ENCODE peak calls at places on chromosomes 12 and 14, in nine cellular contexts. I is suprapubic skin, H is HepG2, O is endothelial cell of umbilical vein, K is GM23338, C is stomach, S is transverse colon, V is sigmoid colon, T is spleen. M is an unnamed sample.

GRCh38 chr12:104626069-104626690 is 169.4 kb downstream of the CHST11 start:
- DNase-seq in I (no peak), H (no peak), O (no peak), K (no peak), C (no peak), S (no peak), V (no peak), T (no peak), M (no peak)

GRCh38 chr12:80186727-80187217 is 87.4 kb downstream of the OTOGL start:
- DNase-seq in I (no peak), H (peak), O (peak), K (peak), C (peak), S (peak), V (peak), T (no peak), M (peak)

GRCh38 chr14:53011053-53011462 is 60.2 kb upstream of the FERMT2 start:
- DNase-seq in I (peak), H (peak), O (no peak), K (peak), C (peak), S (peak), V (peak), T (no peak), M (no peak)

GRCh38 chr12:15208140-15208539 is 13.1 kb downstream of the RERG start:
- DNase-seq in I (no peak), H (no peak), O (no peak), K (peak), C (no peak), S (no peak), V (no peak), T (no peak), M (no peak)

GRCh38 chr14:35556548-35556947 is 22.6 kb downstream of the INSM2 start:
- DNase-seq in I (no peak), H (no peak), O (no peak), K (no peak), C (no peak), S (no peak), V (no peak), T (no peak), M (no peak)

GRCh38 chr14:32150392-32150791 is 51.5 kb upstream of the RNU6-7 start:
- DNase-seq in I (no peak), H (no peak), O (no peak), K (no peak), C (no peak), S (no peak), V (no peak), T (no peak), M (no peak)

GRCh38 chr12:76030378-76031080 is 1.0 kb downstream of the PHLDA1 start:
- DNase-seq in I (peak), H (no peak), O (peak), K (peak), C (peak), S (peak), V (peak), T (peak), M (peak)

GRCh38 chr14:105525861-105526780 is at the start of gene TMEM121:
- DNase-seq in I (no peak), H (no peak), O (no peak), K (peak), C (no peak), S (peak), V (no peak), T (peak), M (no peak)

GRCh38 chr14:91138511-91139359 is 24.9 kb downstream of the DGLUCY start:
- DNase-seq in I (no peak), H (peak), O (peak), K (peak), C (no peak), S (peak), V (no peak), T (peak), M (no peak)

GRCh38 chr12:119204137-119204536 is 25.4 kb downstream of the HSPB8 start:
- DNase-seq in I (no peak), H (no peak), O (no peak), K (no peak), C (no peak), S (no peak), V (no peak), T (no peak), M (no peak)

GRCh38 chr14:50260511-50260910 is 29.1 kb upstream of the SOS2 start:
- DNase-seq in I (no peak), H (peak), O (peak), K (peak), C (no peak), S (no peak), V (no peak), T (no peak), M (no peak)

GRCh38 chr12:52771088-52771487 is 6.1 kb downstream of the KRT76 start:
- DNase-seq in I (no peak), H (no peak), O (no peak), K (no peak), C (no peak), S (no peak), V (no peak), T (no peak), M (no peak)

GRCh38 chr12:8081921-8082577 is at the start of gene NECAP1:
- DNase-seq in I (peak), H (peak), O (peak), K (peak), C (peak), S (peak), V (peak), T (peak), M (peak)
- TF ChIP-seq POLR2AphosphoS5 in I (peak), H (peak), O (peak), K (peak), C (peak), S (peak), V (peak), T (peak), M (peak)

GRCh38 chr14:100070310-100070709 is 5.1 kb downstream of the EVL start:
- DNase-seq in I (no peak), H (no peak), O (no peak), K (no peak), C (no peak), S (no peak), V (no peak), T (no peak), M (no peak)

GRCh38 chr14:100066984-100067383 is 1.8 kb downstream of the EVL start:
- DNase-seq in I (no peak), H (no peak), O (no peak), K (no peak), C (no peak), S (no peak), V (no peak), T (no peak), M (no peak)

GRCh38 chr14:100067481-100067880 is 2.3 kb downstream of the EVL start:
- DNase-seq in I (no peak), H (no peak), O (no peak), K (no peak), C (no peak), S (no peak), V (no peak), T (no peak), M (no peak)

GRCh38 chr14:100069161-100069800 is 4.1 kb downstream of the EVL start:
- DNase-seq in I (no peak), H (no peak), O (no peak), K (no peak), C (no peak), S (no peak), V (no peak), T (no peak), M (no peak)

DNA sequence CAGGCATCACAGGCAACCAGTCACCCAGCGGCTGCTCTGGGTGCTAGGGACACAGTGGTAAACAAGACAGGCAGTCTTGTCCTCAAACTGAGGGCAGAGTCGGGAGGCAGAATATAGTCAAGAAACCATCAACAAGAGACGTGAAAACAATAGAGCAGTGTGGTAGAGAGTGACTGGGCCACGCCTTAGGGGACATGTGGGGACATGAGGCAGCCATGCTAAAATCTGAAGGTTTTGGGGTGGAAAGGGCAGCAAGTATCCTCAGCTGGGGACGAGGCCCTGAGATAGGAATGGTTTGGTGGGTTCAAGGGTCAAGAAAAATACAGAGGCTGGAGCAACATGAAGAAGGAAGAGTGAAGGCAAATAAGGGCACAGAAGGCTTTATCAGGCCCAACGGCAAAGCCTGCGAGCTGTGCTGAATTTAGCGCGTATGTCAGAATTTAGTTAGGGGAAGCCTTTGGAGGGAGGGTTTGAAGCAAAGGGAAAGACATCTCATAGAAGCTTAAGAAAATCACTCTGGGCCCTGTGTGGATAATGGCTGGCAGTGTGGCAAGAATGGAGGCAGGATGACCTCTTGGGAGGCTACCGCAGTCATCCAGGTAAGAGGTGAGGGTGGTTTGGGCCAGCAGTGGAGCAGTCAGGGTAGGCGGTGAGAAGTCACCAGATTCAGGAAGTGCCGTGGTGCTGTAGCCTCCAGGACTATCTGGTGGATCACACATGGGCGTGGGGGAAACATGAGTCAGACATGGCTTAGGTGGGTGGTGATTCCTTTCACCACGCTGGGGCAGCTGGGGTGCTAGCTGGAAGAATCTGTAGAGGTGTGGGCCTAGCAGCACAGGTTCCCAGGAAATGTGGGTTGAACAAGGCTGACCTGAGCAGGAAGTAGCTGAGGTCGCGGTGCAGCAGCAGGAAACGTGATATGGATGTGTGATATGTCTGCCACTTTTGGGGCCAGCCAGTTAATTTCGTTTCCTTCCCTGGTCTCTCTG is 3.0 kb downstream of the EVL start:
- DNase-seq in I (no peak), H (no peak), O (peak), K (no peak), C (peak), S (peak), V (no peak), T (peak), M (no peak)
- H3K27ac ChIP-seq in I (peak), H (no peak), O (peak), K (no peak), C (peak), S (peak), V (peak), T (peak), M (no peak)

DNA sequence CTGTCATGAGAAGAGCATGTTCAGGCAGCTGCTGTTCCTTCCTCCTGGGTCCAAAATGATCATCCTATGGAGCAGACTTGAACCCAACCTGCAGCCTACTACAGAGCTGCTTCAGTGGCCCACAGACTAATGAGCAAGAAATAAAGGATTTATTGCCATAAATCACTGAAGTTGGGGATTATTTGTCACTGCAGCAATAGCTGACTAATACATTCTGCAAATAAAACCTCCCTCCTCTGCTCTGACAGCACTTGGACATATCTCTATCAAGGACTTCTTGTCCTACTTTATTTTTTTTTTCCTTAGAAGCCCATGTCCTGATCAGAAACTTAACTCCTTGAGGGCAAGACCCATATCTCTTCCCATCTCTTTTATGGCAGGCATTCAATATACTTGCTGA is 57.4 kb downstream of the KSR2 start:
- DNase-seq in I (no peak), H (no peak), O (no peak), K (no peak), C (no peak), S (no peak), V (no peak), T (no peak), M (no peak)
- TF ChIP-seq POLR2AphosphoS5 in I (no peak), H (no peak), O (no peak), K (no peak), C (no peak), S (no peak), V (no peak), T (no peak), M (no peak)

GRCh38 chr14:69654109-69654508 is 42.7 kb downstream of the SUSD6 start:
- DNase-seq in I (no peak), H (no peak), O (no peak), K (no peak), C (no peak), S (peak), V (no peak), T (no peak), M (peak)

GRCh38 chr14:69651653-69652052 is 40.3 kb downstream of the SUSD6 start:
- DNase-seq in I (no peak), H (no peak), O (no peak), K (no peak), C (no peak), S (no peak), V (no peak), T (no peak), M (no peak)

GRCh38 chr14:69648480-69649414 is 37.4 kb downstream of the SUSD6 start:
- DNase-seq in I (no peak), H (peak), O (peak), K (no peak), C (no peak), S (no peak), V (no peak), T (no peak), M (no peak)

GRCh38 chr14:69650948-69651369 is 39.6 kb downstream of the SUSD6 start:
- DNase-seq in I (no peak), H (no peak), O (peak), K (no peak), C (no peak), S (no peak), V (no peak), T (no peak), M (no peak)

DNA sequence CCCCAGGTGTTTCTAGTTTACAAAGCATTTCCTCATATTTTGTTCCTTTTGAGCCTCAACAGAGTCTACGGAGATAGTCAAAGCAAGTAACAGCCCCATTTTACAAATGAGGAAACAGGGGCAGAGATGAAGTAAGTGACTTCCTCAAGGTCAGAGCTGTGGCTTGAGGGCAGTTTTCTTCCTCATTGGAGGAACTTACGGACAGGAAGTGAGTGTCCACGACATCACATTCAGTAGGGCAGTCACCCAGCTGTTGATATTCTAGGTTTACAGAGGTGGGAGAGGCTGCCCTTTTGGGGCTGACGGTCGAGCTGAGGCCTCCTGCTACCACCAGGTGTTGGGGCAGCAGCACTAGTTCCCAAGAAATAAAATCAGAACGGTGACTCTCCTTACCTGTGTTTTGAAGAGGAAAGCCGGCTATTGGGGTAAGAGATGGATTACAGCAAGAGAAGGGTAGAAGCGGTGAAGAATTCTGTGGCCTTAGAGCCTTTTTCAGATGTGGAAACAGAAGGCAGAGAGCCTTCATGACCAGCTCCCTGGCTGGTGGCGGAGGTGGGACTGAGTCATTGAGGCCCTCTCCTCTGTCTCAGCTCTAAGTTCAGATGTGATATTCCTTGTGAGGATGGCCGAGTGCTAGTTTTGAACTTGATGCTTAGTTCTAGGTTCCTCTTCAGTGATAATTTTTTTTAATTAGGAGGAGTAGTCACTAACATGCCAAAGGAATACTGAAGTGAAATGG is 41.7 kb downstream of the SUSD6 start:
- DNase-seq in I (no peak), H (no peak), O (no peak), K (no peak), C (peak), S (peak), V (no peak), T (peak), M (no peak)
- H3K27ac ChIP-seq in I (peak), H (no peak), O (no peak), K (no peak), C (peak), S (peak), V (peak), T (peak), M (no peak)

GRCh38 chr12:106585862-106586534 is 3.2 kb downstream of the RFX4 start:
- DNase-seq in I (no peak), H (no peak), O (no peak), K (peak), C (no peak), S (no peak), V (no peak), T (no peak), M (no peak)

GRCh38 chr12:106583578-106584103 is 837 bp downstream of the RFX4 start:
- DNase-seq in I (no peak), H (no peak), O (no peak), K (peak), C (no peak), S (no peak), V (no peak), T (no peak), M (no peak)

GRCh38 chr12:106582661-106583577 is at the start of gene RFX4:
- DNase-seq in I (no peak), H (no peak), O (no peak), K (peak), C (no peak), S (no peak), V (no peak), T (no peak), M (no peak)

GRCh38 chr12:106585237-106585834 is 2.5 kb downstream of the RFX4 start:
- DNase-seq in I (no peak), H (no peak), O (no peak), K (peak), C (no peak), S (no peak), V (no peak), T (no peak), M (no peak)

GRCh38 chr12:106584104-106585064 is 1.6 kb downstream of the RFX4 start:
- DNase-seq in I (no peak), H (no peak), O (no peak), K (peak), C (no peak), S (no peak), V (no peak), T (no peak), M (no peak)
- TF ChIP-seq POLR2AphosphoS5 in I (no peak), H (no peak), O (no peak), K (no peak), C (no peak), S (no peak), V (no peak), T (no peak), M (no peak)

GRCh38 chr12:19518209-19518608 is 78.9 kb downstream of the AEBP2 start:
- DNase-seq in I (no peak), H (no peak), O (no peak), K (no peak), C (no peak), S (no peak), V (no peak), T (no peak), M (no peak)

GRCh38 chr12:19517583-19517982 is 78.3 kb downstream of the AEBP2 start:
- DNase-seq in I (no peak), H (no peak), O (no peak), K (no peak), C (no peak), S (no peak), V (no peak), T (no peak), M (no peak)

GRCh38 chr12:19520646-19521045 is 81.4 kb downstream of the AEBP2 start:
- DNase-seq in I (no peak), H (peak), O (no peak), K (no peak), C (no peak), S (no peak), V (no peak), T (no peak), M (no peak)

GRCh38 chr12:19515179-19515578 is 75.9 kb downstream of the AEBP2 start:
- DNase-seq in I (no peak), H (no peak), O (no peak), K (peak), C (no peak), S (no peak), V (no peak), T (no peak), M (no peak)
- H3K27ac ChIP-seq in I (no peak), H (no peak), O (no peak), K (peak), C (no peak), S (no peak), V (no peak), T (no peak), M (no peak)

GRCh38 chr14:68787235-68787727 is 5.6 kb downstream of the ZFP36L1 start:
- DNase-seq in I (peak), H (no peak), O (peak), K (peak), C (peak), S (peak), V (peak), T (peak), M (no peak)

GRCh38 chr14:68789798-68790655 is 2.8 kb downstream of the ZFP36L1 start:
- DNase-seq in I (no peak), H (no peak), O (peak), K (peak), C (peak), S (peak), V (peak), T (peak), M (no peak)

GRCh38 chr14:68790656-68791077 is 2.2 kb downstream of the ZFP36L1 start:
- DNase-seq in I (peak), H (no peak), O (peak), K (no peak), C (peak), S (no peak), V (no peak), T (peak), M (no peak)

GRCh38 chr14:68788275-68789001 is 4.4 kb downstream of the ZFP36L1 start:
- DNase-seq in I (no peak), H (no peak), O (peak), K (no peak), C (no peak), S (no peak), V (no peak), T (no peak), M (no peak)

GRCh38 chr14:68789002-68789797 is 3.7 kb downstream of the ZFP36L1 start:
- DNase-seq in I (peak), H (peak), O (peak), K (peak), C (peak), S (peak), V (peak), T (peak), M (peak)
- TF ChIP-seq POLR2AphosphoS5 in I (peak), H (peak), O (peak), K (no peak), C (peak), S (peak), V (peak), T (peak), M (peak)

DNA sequence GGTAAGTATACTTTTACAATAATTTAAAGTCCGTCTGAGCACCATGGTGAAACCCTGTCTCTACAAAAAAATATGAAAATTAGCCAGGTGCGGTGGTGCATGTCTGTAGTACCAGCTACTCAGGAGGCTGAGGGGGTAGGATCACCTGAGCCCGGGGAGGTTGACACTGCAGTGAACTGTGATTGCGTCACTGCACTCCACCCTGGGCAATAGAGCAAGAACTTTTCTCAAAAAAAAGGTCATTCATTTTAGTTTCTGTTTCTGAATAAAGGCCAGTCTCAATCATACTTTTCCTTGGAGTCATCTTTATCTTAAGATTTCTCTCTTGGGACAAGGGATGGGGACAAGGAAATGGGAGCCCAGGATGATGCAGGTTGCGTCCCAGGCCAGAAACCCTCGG is 12.9 kb downstream of the ANKRD13A start:
- DNase-seq in I (no peak), H (peak), O (no peak), K (no peak), C (no peak), S (peak), V (no peak), T (peak), M (no peak)
- H3K27ac ChIP-seq in I (no peak), H (peak), O (no peak), K (no peak), C (no peak), S (no peak), V (no peak), T (peak), M (no peak)